ENCODE peak calls at places on chromosome 22, in seven cellular contexts. One of them, this sample, is unnamed. For H3K4me1, the result is how much of the 10 kb centered on the place peaks cover.

GRCh38 chr22:35299717-35300497 is at the start of gene TOM1:
- ATAC-seq in lower lobe of right lung: peak
- ATAC-seq in IMR-90: peak
- ATAC-seq in pancreas: peak
- ATAC-seq in HCT116: peak
- ATAC-seq in body of pancreas: peak
- ATAC-seq in right cardiac atrium: peak
- ATAC-seq in this sample: peak

GRCh38 chr22:37167176-37167980 is 17.7 kb upstream of the IL2RB start:
- ATAC-seq in body of pancreas: no peak
- ATAC-seq in lower lobe of right lung: no peak
- ATAC-seq in IMR-90: no peak
- ATAC-seq in HCT116: no peak
- ATAC-seq in right cardiac atrium: peak
- ATAC-seq in pancreas: no peak
- ATAC-seq in this sample: no peak

GRCh38 chr22:43630451-43630850 is 181.7 kb downstream of the EFCAB6 start:
- ATAC-seq in lower lobe of right lung: no peak
- ATAC-seq in HCT116: no peak
- ATAC-seq in pancreas: no peak
- ATAC-seq in IMR-90: no peak
- ATAC-seq in body of pancreas: no peak
- ATAC-seq in right cardiac atrium: no peak
- ATAC-seq in this sample: no peak

GRCh38 chr22:48182896-48183805 is 1420.7 kb downstream of the TBC1D22A start:
- ATAC-seq in body of pancreas: no peak
- ATAC-seq in IMR-90: no peak
- ATAC-seq in pancreas: no peak
- ATAC-seq in right cardiac atrium: no peak
- ATAC-seq in HCT116: no peak
- ATAC-seq in lower lobe of right lung: no peak
- ATAC-seq in this sample: no peak

GRCh38 chr22:44305888-44306287 is 6.9 kb downstream of the SHISAL1 start:
- ATAC-seq in pancreas: no peak
- ATAC-seq in HCT116: no peak
- ATAC-seq in IMR-90: no peak
- ATAC-seq in body of pancreas: peak
- ATAC-seq in lower lobe of right lung: no peak
- ATAC-seq in right cardiac atrium: no peak
- ATAC-seq in this sample: peak

GRCh38 chr22:42602470-42602869 is 12.2 kb downstream of the POLDIP3 start:
- ATAC-seq in lower lobe of right lung: peak
- ATAC-seq in right cardiac atrium: no peak
- ATAC-seq in IMR-90: no peak
- ATAC-seq in pancreas: no peak
- ATAC-seq in body of pancreas: no peak
- ATAC-seq in HCT116: no peak
- ATAC-seq in this sample: no peak

GRCh38 chr22:17513612-17514011 is 49.7 kb upstream of the SLC25A18 start:
- ATAC-seq in pancreas: no peak
- ATAC-seq in HCT116: no peak
- ATAC-seq in IMR-90: no peak
- ATAC-seq in body of pancreas: no peak
- ATAC-seq in right cardiac atrium: peak
- ATAC-seq in lower lobe of right lung: no peak
- ATAC-seq in this sample: no peak

GRCh38 chr22:34414467-34415440 is 494.5 kb upstream of the LARGE1 start:
- ATAC-seq in body of pancreas: peak
- ATAC-seq in HCT116: peak
- ATAC-seq in IMR-90: no peak
- ATAC-seq in lower lobe of right lung: peak
- ATAC-seq in pancreas: peak
- ATAC-seq in right cardiac atrium: no peak
- ATAC-seq in this sample: no peak

GRCh38 chr22:36249160-36249559 is 3.8 kb upstream of the APOL1 start:
- ATAC-seq in body of pancreas: no peak
- ATAC-seq in HCT116: no peak
- ATAC-seq in lower lobe of right lung: no peak
- ATAC-seq in IMR-90: no peak
- ATAC-seq in right cardiac atrium: no peak
- ATAC-seq in pancreas: no peak
- ATAC-seq in this sample: no peak

GRCh38 chr22:28142361-28142801 is 223.3 kb upstream of the PITPNB start:
- ATAC-seq in IMR-90: peak
- ATAC-seq in lower lobe of right lung: no peak
- ATAC-seq in pancreas: peak
- ATAC-seq in body of pancreas: peak
- ATAC-seq in HCT116: no peak
- ATAC-seq in right cardiac atrium: peak
- ATAC-seq in this sample: peak

GRCh38 chr22:23684561-23685031 is 6.2 kb upstream of the RGL4 start:
- ATAC-seq in pancreas: no peak
- ATAC-seq in right cardiac atrium: no peak
- ATAC-seq in IMR-90: no peak
- ATAC-seq in HCT116: no peak
- ATAC-seq in body of pancreas: no peak
- ATAC-seq in lower lobe of right lung: no peak
- ATAC-seq in this sample: peak

GRCh38 chr22:31871475-31871874 is 72.9 kb upstream of the YWHAH start:
- ATAC-seq in pancreas: no peak
- ATAC-seq in HCT116: no peak
- ATAC-seq in IMR-90: no peak
- ATAC-seq in right cardiac atrium: no peak
- ATAC-seq in body of pancreas: no peak
- ATAC-seq in lower lobe of right lung: peak
- ATAC-seq in this sample: no peak

GRCh38 chr22:20904008-20904979 is 12.9 kb upstream of the CRKL start:
- ATAC-seq in lower lobe of right lung: peak
- ATAC-seq in IMR-90: peak
- ATAC-seq in body of pancreas: peak
- ATAC-seq in HCT116: no peak
- ATAC-seq in right cardiac atrium: no peak
- ATAC-seq in pancreas: peak
- ATAC-seq in this sample: peak

GRCh38 chr22:36022162-36022561 is 6.5 kb downstream of the RBFOX2 start:
- ATAC-seq in IMR-90: peak
- ATAC-seq in body of pancreas: no peak
- ATAC-seq in pancreas: peak
- ATAC-seq in HCT116: no peak
- ATAC-seq in lower lobe of right lung: no peak
- ATAC-seq in right cardiac atrium: no peak
- ATAC-seq in this sample: no peak

GRCh38 chr22:23688571-23688970 is 2.2 kb upstream of the RGL4 start:
- ATAC-seq in HCT116: no peak
- ATAC-seq in pancreas: no peak
- ATAC-seq in IMR-90: no peak
- ATAC-seq in body of pancreas: no peak
- ATAC-seq in lower lobe of right lung: no peak
- ATAC-seq in right cardiac atrium: no peak
- ATAC-seq in this sample: no peak

GRCh38 chr22:34599567-34599966 is 466.4 kb upstream of the ISX start:
- ATAC-seq in IMR-90: no peak
- ATAC-seq in body of pancreas: no peak
- ATAC-seq in lower lobe of right lung: no peak
- ATAC-seq in pancreas: no peak
- ATAC-seq in HCT116: no peak
- ATAC-seq in right cardiac atrium: no peak
- ATAC-seq in this sample: no peak

GRCh38 chr22:30535182-30535581 is 11.4 kb downstream of the SEC14L6 start:
- ATAC-seq in pancreas: no peak
- ATAC-seq in body of pancreas: no peak
- ATAC-seq in right cardiac atrium: no peak
- ATAC-seq in lower lobe of right lung: no peak
- ATAC-seq in IMR-90: no peak
- ATAC-seq in HCT116: no peak
- ATAC-seq in this sample: no peak

GRCh38 chr22:36328635-36329216 is 59.0 kb downstream of the MYH9 start:
- ATAC-seq in lower lobe of right lung: peak
- ATAC-seq in IMR-90: peak
- ATAC-seq in HCT116: no peak
- ATAC-seq in right cardiac atrium: peak
- ATAC-seq in body of pancreas: peak
- ATAC-seq in pancreas: peak
- ATAC-seq in this sample: peak

GRCh38 chr22:35465109-35465701 is 65.3 kb downstream of the MCM5 start:
- ATAC-seq in HCT116: no peak
- ATAC-seq in pancreas: no peak
- ATAC-seq in lower lobe of right lung: no peak
- ATAC-seq in IMR-90: no peak
- ATAC-seq in body of pancreas: peak
- ATAC-seq in right cardiac atrium: peak
- ATAC-seq in this sample: peak

GRCh38 chr22:37508431-37508963 is 10.7 kb downstream of the CARD10 start:
- ATAC-seq in body of pancreas: no peak
- ATAC-seq in lower lobe of right lung: peak
- ATAC-seq in pancreas: no peak
- ATAC-seq in HCT116: no peak
- ATAC-seq in IMR-90: no peak
- ATAC-seq in right cardiac atrium: peak
- ATAC-seq in this sample: peak

GRCh38 chr22:35212020-35212419 is 45.3 kb upstream of the HMGXB4 start:
- ATAC-seq in body of pancreas: no peak
- ATAC-seq in HCT116: no peak
- ATAC-seq in lower lobe of right lung: peak
- ATAC-seq in right cardiac atrium: no peak
- ATAC-seq in IMR-90: no peak
- ATAC-seq in pancreas: peak
- ATAC-seq in this sample: no peak

DNA sequence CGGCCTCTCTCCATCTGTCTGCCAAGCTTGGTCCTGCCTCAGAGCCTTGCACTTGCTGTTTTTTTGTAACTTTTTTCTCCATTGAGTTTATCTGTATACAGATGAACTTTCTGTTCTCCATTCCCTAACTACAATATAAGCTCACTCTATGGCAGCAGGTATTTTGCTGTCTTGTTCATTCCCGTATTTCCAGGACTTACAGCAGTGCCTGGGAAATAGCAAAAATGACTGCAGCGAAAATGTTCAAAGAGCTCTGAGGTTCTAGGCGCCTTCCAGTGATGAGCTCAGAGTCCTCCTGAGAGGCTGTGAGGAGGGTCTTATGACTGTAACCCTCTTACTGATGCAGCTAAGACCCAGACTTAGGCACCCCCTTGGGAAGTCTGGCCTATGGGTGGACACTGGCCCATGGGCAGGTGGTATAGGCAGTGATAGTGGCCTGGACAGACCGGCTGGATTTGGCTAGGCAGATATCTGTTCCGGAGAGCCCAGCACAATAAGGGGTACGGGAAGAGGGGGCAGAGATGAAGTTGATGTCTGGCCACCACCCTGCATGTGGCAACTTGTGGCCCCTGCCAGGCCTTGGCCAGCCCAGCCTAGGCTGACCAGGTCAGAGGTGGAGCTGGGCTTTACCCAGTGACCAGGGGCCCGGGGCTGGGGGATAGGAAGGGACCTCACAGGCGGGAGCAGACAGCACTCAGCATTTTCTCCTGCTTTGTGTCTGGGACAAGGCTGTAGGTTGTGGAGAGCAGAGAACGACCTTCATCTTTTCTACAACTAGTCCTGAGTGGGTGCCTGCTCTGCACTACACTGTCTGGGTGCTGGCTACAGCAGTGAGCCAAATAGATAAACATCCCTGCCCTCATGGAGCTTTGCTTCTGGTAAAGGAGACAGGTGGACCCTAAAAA is 4.6 kb downstream of the ATF4 start:
- ATAC-seq in IMR-90: no peak
- ATAC-seq in lower lobe of right lung: no peak
- ATAC-seq in right cardiac atrium: no peak
- ATAC-seq in body of pancreas: no peak
- ATAC-seq in HCT116: no peak
- ATAC-seq in pancreas: no peak
- ATAC-seq in this sample: no peak
- H3K4me1 ChIP-seq in IMR-90: under half
- H3K4me1 ChIP-seq in lower lobe of right lung: half or more
- H3K4me1 ChIP-seq in right cardiac atrium: under half
- H3K4me1 ChIP-seq in body of pancreas: half or more
- H3K4me1 ChIP-seq in HCT116: under half
- H3K4me1 ChIP-seq in pancreas: under half
- H3K4me1 ChIP-seq in this sample: half or more

GRCh38 chr22:46459347-46460065 is 77.9 kb downstream of the CELSR1 start:
- ATAC-seq in lower lobe of right lung: no peak
- ATAC-seq in body of pancreas: no peak
- ATAC-seq in pancreas: no peak
- ATAC-seq in HCT116: no peak
- ATAC-seq in right cardiac atrium: no peak
- ATAC-seq in IMR-90: no peak
- ATAC-seq in this sample: no peak
- H3K4me1 ChIP-seq in lower lobe of right lung: under half
- H3K4me1 ChIP-seq in body of pancreas: under half
- H3K4me1 ChIP-seq in pancreas: under half
- H3K4me1 ChIP-seq in HCT116: under half
- H3K4me1 ChIP-seq in right cardiac atrium: under half
- H3K4me1 ChIP-seq in IMR-90: under half
- H3K4me1 ChIP-seq in this sample: under half

DNA sequence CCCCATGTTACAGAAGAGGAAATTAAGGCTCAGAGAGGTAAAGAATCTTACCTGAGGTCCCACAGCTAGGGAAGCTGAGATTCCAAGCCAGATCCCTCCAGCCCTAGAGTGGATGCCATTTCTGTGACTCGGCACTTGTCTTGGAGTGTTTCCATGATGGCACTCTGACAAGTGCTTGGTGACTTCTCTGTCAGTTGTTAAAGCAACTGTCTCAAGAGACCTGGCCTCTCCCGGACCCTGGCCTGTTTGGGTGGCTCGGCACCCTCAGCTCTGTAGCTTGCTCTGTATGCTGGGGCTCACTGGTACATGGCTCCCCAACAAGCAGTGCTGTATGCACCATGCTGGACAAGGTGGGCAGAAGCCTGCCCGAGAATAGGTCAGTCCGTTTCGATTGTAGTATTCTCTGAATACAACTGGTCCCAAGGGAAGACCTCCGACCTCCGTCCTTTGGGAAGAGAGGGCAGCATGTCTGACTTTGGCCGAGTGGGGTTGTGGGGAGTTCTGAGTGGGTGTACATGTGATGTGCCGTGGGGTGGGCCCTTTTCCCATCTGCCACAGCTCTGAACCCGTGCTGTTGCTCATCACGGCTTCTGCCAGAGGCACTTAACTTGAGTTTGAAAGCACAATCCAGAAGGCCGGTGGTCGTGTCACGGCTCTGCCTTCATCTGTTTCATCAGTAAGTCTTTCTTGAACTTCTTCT is 12.4 kb downstream of the ACO2 start:
- ATAC-seq in IMR-90: no peak
- ATAC-seq in right cardiac atrium: peak
- ATAC-seq in lower lobe of right lung: peak
- ATAC-seq in body of pancreas: no peak
- ATAC-seq in pancreas: no peak
- ATAC-seq in HCT116: peak
- ATAC-seq in this sample: no peak
- H3K4me1 ChIP-seq in IMR-90: under half
- H3K4me1 ChIP-seq in right cardiac atrium: under half
- H3K4me1 ChIP-seq in lower lobe of right lung: half or more
- H3K4me1 ChIP-seq in body of pancreas: under half
- H3K4me1 ChIP-seq in pancreas: under half
- H3K4me1 ChIP-seq in HCT116: under half
- H3K4me1 ChIP-seq in this sample: half or more

DNA sequence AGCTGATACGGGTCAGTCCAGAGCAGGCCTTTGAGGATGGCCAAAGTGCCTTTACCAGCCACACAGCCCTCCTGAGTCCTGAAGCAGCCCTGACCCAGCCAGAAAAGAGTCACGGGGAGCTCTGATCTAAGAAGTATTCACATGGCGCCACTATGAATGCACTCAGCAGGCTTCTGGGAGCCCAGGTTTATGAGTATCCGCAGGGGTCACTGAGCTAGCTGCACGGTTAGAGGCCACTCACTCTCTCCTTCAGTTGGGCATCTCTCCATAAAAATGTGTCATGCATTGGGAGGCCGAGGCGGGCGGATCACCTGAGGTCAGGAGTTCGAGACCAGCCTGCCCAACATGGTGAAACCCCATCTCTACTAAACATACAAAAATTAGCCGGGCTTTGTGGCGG is 10.3 kb downstream of the KIAA1671 start:
- ATAC-seq in right cardiac atrium: no peak
- ATAC-seq in body of pancreas: no peak
- ATAC-seq in lower lobe of right lung: no peak
- ATAC-seq in HCT116: no peak
- ATAC-seq in IMR-90: no peak
- ATAC-seq in pancreas: no peak
- ATAC-seq in this sample: no peak
- H3K4me1 ChIP-seq in right cardiac atrium: under half
- H3K4me1 ChIP-seq in body of pancreas: under half
- H3K4me1 ChIP-seq in lower lobe of right lung: under half
- H3K4me1 ChIP-seq in HCT116: under half
- H3K4me1 ChIP-seq in IMR-90: under half
- H3K4me1 ChIP-seq in pancreas: under half
- H3K4me1 ChIP-seq in this sample: under half

This sample was measured in gastroesophageal sphincter.